ENCODE peak calls at places on chromosomes 3 and 15, in five cellular contexts. E is fibroblast of lung, C is cardiac muscle cell, V is K562, J is pancreas. K is an unnamed sample.
A peak's percentile ranks its signal among the peaks of the same experiment; 100 is the strongest.

GRCh38 chr3:32442766-32443165 is 51.1 kb downstream of the CMTM7 start:
- DNase-seq in J (no peak), V (no peak), E (peak; percentile 55), C (no peak), K (no peak)

GRCh38 chr3:155744091-155744625 is 713 bp downstream of the PLCH1 start:
- DNase-seq in E (no peak), V (peak; percentile 77), J (peak; percentile 72), C (peak; percentile 27), K (peak; percentile 83)

GRCh38 chr15:85351965-85352364 is 28.4 kb upstream of the AKAP13 start:
- DNase-seq in E (no peak), J (no peak), V (no peak), C (no peak), K (no peak)

GRCh38 chr3:113247664-113248458 is 36.5 kb downstream of the BOC start:
- DNase-seq in C (no peak), E (no peak), J (no peak), V (no peak), K (no peak)

GRCh38 chr15:77634266-77634962 is 1.7 kb upstream of the LINGO1 start:
- DNase-seq in C (peak; percentile 68), J (peak; percentile 71), V (peak; percentile 80), E (peak; percentile 42), K (peak; percentile 57)

GRCh38 chr3:127475364-127475763 is 115.2 kb downstream of the TPRA1 start:
- DNase-seq in V (no peak), C (no peak), J (no peak), E (no peak), K (no peak)

GRCh38 chr15:66251790-66252355 is 1.7 kb downstream of the MEGF11 start:
- DNase-seq in C (no peak), V (no peak), E (no peak), J (no peak), K (no peak)

GRCh38 chr15:41794081-41794480 is 19.8 kb downstream of the MAPKBP1 start:
- DNase-seq in E (no peak), J (no peak), C (no peak), V (no peak), K (no peak)

GRCh38 chr3:45665101-45665572 is 24.1 kb upstream of the SACM1L start:
- DNase-seq in V (peak; percentile 78), C (peak; percentile 38), E (no peak), J (peak; percentile 73), K (peak; percentile 52)

GRCh38 chr15:78365931-78366330 is 25.8 kb downstream of the CRABP1 start:
- DNase-seq in E (peak; percentile 40), J (no peak), C (peak; percentile 8), V (no peak), K (no peak)

GRCh38 chr3:168863561-168863960 is 767.8 kb upstream of the GOLIM4 start:
- DNase-seq in C (no peak), V (no peak), E (peak; percentile 36), J (no peak), K (no peak)

GRCh38 chr3:120204338-120204737 is 80.7 kb downstream of the GPR156 start:
- DNase-seq in V (no peak), C (no peak), E (no peak), J (no peak), K (no peak)

GRCh38 chr3:69535613-69536012 is 149.7 kb upstream of the FRMD4B start:
- DNase-seq in C (no peak), V (no peak), J (no peak), E (no peak), K (no peak)

GRCh38 chr15:20340931-20341661 is 200.5 kb downstream of the GOLGA6L6 start:
- DNase-seq in C (peak; percentile 18), J (peak; percentile 50), E (no peak), V (peak; percentile 24), K (peak; percentile 89)

GRCh38 chr3:55000546-55000945 is 72.7 kb upstream of the LRTM1 start:
- DNase-seq in C (peak; percentile 88), J (peak; percentile 13), E (peak; percentile 97), V (no peak), K (no peak)

GRCh38 chr3:48423883-48424695 is 5.8 kb downstream of the PLXNB1 start:
- DNase-seq in E (no peak), J (no peak), C (no peak), V (no peak), K (no peak)

GRCh38 chr3:41317718-41318117 is 118.4 kb downstream of the CTNNB1 start:
- DNase-seq in J (no peak), E (peak; percentile 93), C (peak; percentile 39), V (no peak), K (peak; percentile 42)

GRCh38 chr3:124597273-124597672 is 133.0 kb upstream of the UMPS start:
- DNase-seq in V (no peak), E (no peak), C (no peak), J (no peak), K (no peak)

GRCh38 chr3:10337323-10338163 is 16.6 kb upstream of the SEC13 start:
- DNase-seq in E (no peak), V (no peak), C (no peak), J (no peak), K (no peak)

GRCh38 chr3:141360888-141361598 is 7.3 kb upstream of the ZBTB38 start:
- DNase-seq in J (no peak), V (peak; percentile 45), C (peak; percentile 91), E (peak; percentile 95), K (peak; percentile 88)

GRCh38 chr3:87145553-87145952 is 81.6 kb upstream of the CHMP2B start:
- DNase-seq in E (no peak), C (peak; percentile 37), J (no peak), V (no peak), K (peak; percentile 25)

GRCh38 chr3:22933051-22933450 is 270.1 kb upstream of the UBE2E2 start:
- DNase-seq in C (no peak), E (no peak), V (no peak), J (no peak), K (no peak)

GRCh38 chr3:7074217-7074616 is 213.3 kb downstream of the GRM7 start:
- DNase-seq in E (no peak), V (no peak), C (no peak), J (no peak), K (no peak)

GRCh38 chr15:36585774-36586173 is 6.3 kb downstream of the CDIN1 start:
- DNase-seq in C (no peak), V (no peak), J (no peak), E (no peak), K (no peak)

GRCh38 chr3:8574040-8574669 is 70.4 kb downstream of the SSUH2 start:
- DNase-seq in J (no peak), C (no peak), E (no peak), V (no peak), K (no peak)

GRCh38 chr3:133475245-133476010 is 75.6 kb downstream of the BFSP2 start:
- DNase-seq in C (no peak), E (no peak), V (no peak), J (no peak), K (no peak)

DNA sequence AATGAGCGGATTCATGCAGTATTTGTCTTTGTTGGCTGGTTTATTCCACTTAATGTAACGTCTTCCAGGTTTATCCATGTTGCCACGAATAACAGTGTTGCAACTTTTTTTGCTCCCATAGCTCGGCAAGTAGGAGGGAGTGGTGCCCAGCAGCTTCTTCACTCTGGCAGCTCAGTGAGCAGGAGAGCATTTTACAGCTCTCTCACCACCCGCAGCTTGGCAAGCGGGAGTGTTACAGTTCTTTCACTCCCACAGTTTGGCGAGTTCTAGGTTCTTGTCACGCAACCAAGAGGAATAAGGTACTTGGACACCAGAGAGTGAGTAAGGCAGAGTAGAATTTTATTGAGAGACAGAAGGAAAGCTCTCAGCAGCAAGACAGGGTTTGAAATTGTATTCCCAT is 935.2 kb downstream of the TBL1XR1 start:
- DNase-seq in V (no peak), J (no peak), E (no peak), C (no peak), K (no peak)
- H3K4me1 ChIP-seq in V (no peaks in the 10 kb centered on the region), J (no peaks in the 10 kb centered on the region), E (no peaks in the 10 kb centered on the region), C (no peaks in the 10 kb centered on the region), K (no peaks in the 10 kb centered on the region)

GRCh38 chr15:75904241-75904631 is 558 bp downstream of the FBXO22 start:
- DNase-seq in C (peak; percentile 55), J (peak; percentile 49), E (peak; percentile 51), V (no peak), K (peak; percentile 56)
- TF ChIP-seq CTCF in C (no peak), J (no peak), E (no peak), V (no peak), K (no peak)

GRCh38 chr3:158727499-158728377 is 4.5 kb downstream of the RARRES1 start:
- DNase-seq in C (peak; percentile 91), E (peak; percentile 75), V (peak; percentile 70), J (peak; percentile 56), K (peak; percentile 63)
- H3K4me3 ChIP-seq in C (no peak overlapping the region), E (no peak overlapping the region), V (no peak overlapping the region), J (no peak overlapping the region), K (no peak overlapping the region)

GRCh38 chr3:170232266-170232665 is 10.0 kb downstream of the PRKCI start:
- DNase-seq in C (peak; percentile 26), J (no peak), V (no peak), E (peak; percentile 66), K (no peak)
- H3K4me1 ChIP-seq in C (no peaks in the 10 kb centered on the region), J (no peaks in the 10 kb centered on the region), V (no peaks in the 10 kb centered on the region), E (peaks cover 18% of the 10 kb centered on the region), K (peaks cover 4% of the 10 kb centered on the region)

DNA sequence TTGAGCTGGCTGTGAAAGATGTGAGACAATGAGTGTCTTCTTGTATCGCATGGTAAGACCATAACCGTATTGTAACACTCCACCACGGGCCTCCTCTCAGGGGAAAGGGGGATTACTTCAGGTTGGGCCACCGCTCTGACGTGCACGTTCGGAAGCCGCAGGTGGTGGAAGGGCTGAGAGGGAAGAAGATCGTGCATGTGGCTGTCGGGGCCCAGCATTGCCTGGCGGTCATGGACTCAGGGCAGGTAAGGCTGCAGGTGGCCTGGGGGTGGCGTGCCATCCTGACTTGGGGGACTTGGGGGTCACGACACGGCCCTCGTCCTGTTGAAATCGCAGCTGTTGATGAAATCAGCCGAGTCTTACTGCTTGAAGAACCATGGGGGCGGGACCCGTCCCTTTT is 87.3 kb upstream of the FAN1 start:
- DNase-seq in V (no peak), C (no peak), J (no peak), E (no peak), K (no peak)
- TF ChIP-seq CTCF in V (no peak), C (no peak), J (no peak), E (no peak), K (no peak)

GRCh38 chr15:69253156-69253555 is 45.6 kb upstream of the PAQR5 start:
- DNase-seq in C (peak; percentile 88), J (peak; percentile 11), E (peak; percentile 95), V (no peak), K (no peak)
- H3K4me3 ChIP-seq in C (no peak overlapping the region), J (no peak overlapping the region), E (no peak overlapping the region), V (no peak overlapping the region), K (no peak overlapping the region)

DNA sequence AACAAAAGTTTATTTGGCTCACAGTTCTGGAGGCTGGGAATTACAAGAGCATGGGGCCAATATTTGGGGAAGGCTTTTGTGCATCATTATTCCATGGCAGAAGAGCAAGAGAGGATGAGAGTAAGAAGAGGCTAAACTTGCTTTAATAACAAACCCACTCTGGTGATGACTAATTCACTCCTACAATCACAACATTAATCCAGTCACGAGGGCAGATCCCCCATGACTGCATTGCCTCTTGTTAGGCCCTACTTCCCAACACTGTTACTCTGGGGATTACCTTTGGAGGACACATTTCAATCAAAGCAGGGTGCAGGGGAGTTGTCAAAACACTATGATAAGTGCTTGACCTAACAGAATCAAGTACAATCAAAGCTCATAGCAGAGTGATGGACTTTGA is 181.7 kb downstream of the BBX start:
- DNase-seq in E (peak; percentile 60), V (no peak), J (no peak), C (peak; percentile 23), K (no peak)
- H3K4me1 ChIP-seq in E (no peaks in the 10 kb centered on the region), V (no peaks in the 10 kb centered on the region), J (no peaks in the 10 kb centered on the region), C (peaks cover 8% of the 10 kb centered on the region), K (no peaks in the 10 kb centered on the region)

K was measured in Caco-2.